ENCODE peak calls at places on chromosome 21, in ten cellular contexts. A is CD8-positive, alpha-beta T cell; P is esophagus muscularis mucosa; D is breast epithelium; L is SK-N-SH; K is aorta; S is fibroblast of lung; I is heart right ventricle; M is neural progenitor cell; N is K562. F is an unnamed sample.

GRCh38 chr21:46052703-46053651 is 44.9 kb upstream of the COL6A2 start:
- DNase-seq in K (no peak), I (no peak), D (peak; percentile 68), P (peak; percentile 89), A (no peak), S (peak; percentile 96), N (no peak), M (no peak), L (no peak), F (no peak)

GRCh38 chr21:27743971-27744564 is 777.2 kb upstream of the ADAMTS5 start:
- DNase-seq in K (no peak), M (no peak), N (no peak), P (no peak), D (no peak), I (no peak), A (no peak), L (no peak), S (no peak), F (no peak)

GRCh38 chr21:45630876-45631275 is 12.6 kb upstream of the PCBP3 start:
- DNase-seq in S (no peak), N (no peak), L (no peak), I (no peak), K (peak; percentile 70), D (peak; percentile 10), M (no peak), P (peak; percentile 34), A (no peak), F (no peak)

GRCh38 chr21:29501451-29501850 is 202.7 kb downstream of the BACH1 start:
- DNase-seq in K (no peak), D (no peak), I (no peak), S (peak; percentile 65), N (no peak), L (no peak), M (no peak), P (no peak), A (no peak), F (no peak)

GRCh38 chr21:38478782-38479181 is 19.5 kb downstream of the ERG start:
- DNase-seq in P (no peak), A (no peak), K (no peak), S (peak; percentile 97), N (no peak), D (no peak), M (no peak), L (no peak), I (no peak), F (no peak)

GRCh38 chr21:32817206-32817605 is 45.7 kb upstream of the PAXBP1 start:
- DNase-seq in K (no peak), N (no peak), L (no peak), S (no peak), M (no peak), D (no peak), A (no peak), I (no peak), P (peak; percentile 85), F (no peak)

GRCh38 chr21:9008636-9009035 is 1512.7 kb upstream of the TPTE start:
- DNase-seq in S (no peak), N (no peak), I (no peak), K (peak; percentile 77), P (peak; percentile 94), D (no peak), M (no peak), A (no peak), L (no peak), F (no peak)

GRCh38 chr21:45404726-45405270 is at the start of gene COL18A1:
- DNase-seq in A (no peak), D (no peak), S (peak; percentile 41), I (peak; percentile 73), P (no peak), M (peak; percentile 90), L (peak; percentile 98), N (peak; percentile 99), K (peak; percentile 89), F (no peak)

GRCh38 chr21:45076245-45076661 is 1.9 kb downstream of the ADARB1 start:
- DNase-seq in N (no peak), S (no peak), D (no peak), K (peak; percentile 41), M (peak; percentile 30), L (no peak), I (no peak), A (no peak), P (no peak), F (no peak)

GRCh38 chr21:28906841-28907240 is 85.8 kb downstream of the LTN1 start:
- DNase-seq in A (no peak), I (no peak), P (no peak), K (no peak), D (no peak), L (no peak), M (no peak), S (no peak), N (no peak), F (no peak)

GRCh38 chr21:32285476-32285875 is 6.6 kb upstream of the MIS18A start:
- DNase-seq in N (no peak), L (no peak), P (no peak), A (no peak), S (no peak), M (no peak), D (no peak), K (no peak), I (no peak), F (no peak)

DNA sequence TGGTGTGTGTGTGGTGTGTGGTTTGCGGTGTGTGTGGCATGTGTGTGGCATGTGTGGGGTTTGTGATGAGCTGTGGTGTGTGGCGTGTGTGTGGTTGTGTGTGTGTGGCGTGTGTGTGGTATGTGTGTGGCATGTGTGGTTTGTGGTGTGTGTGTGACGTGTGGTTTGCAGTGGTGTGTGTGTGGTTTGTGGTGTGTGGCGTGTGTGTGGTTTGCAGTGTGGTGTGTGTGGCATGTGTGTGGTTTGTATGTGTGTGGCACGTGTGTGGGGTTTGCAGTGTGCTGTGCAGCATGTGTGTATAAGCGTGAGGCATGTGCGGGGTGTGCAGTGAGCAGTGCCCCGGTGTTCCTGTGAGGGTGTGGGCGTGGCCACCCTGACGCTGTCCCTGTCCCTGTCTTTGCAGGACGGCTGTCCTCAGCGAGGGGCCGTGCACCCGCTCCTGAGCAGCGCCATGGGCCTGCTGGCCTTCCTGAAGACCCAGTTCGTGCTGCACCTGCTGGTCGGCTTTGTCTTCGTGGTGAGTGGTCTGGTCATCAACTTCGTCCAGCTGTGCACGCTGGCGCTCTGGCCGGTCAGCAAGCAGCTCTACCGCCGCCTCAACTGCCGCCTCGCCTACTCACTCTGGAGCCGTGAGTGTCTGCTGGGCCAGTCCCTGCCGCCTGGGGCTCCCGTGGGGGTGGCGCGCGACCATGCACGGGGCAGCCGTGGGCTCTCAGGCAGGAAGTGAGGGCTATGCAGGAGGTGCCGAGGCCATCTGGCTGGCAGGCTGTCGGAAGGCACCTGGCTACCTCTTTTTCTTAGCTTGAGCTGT is 52.7 kb upstream of the TRAPPC10 start:
- DNase-seq in A (no peak), M (no peak), P (no peak), L (no peak), N (no peak), I (no peak), S (no peak), K (no peak), D (no peak), F (no peak)
- H3K27ac ChIP-seq in A (no peak overlapping the region), M (no peak overlapping the region), P (no peak overlapping the region), L (no peak overlapping the region), N (no peak overlapping the region), I (no peak overlapping the region), S (no peak overlapping the region), K (no peak overlapping the region), D (no peak overlapping the region), F (no peak overlapping the region)

DNA sequence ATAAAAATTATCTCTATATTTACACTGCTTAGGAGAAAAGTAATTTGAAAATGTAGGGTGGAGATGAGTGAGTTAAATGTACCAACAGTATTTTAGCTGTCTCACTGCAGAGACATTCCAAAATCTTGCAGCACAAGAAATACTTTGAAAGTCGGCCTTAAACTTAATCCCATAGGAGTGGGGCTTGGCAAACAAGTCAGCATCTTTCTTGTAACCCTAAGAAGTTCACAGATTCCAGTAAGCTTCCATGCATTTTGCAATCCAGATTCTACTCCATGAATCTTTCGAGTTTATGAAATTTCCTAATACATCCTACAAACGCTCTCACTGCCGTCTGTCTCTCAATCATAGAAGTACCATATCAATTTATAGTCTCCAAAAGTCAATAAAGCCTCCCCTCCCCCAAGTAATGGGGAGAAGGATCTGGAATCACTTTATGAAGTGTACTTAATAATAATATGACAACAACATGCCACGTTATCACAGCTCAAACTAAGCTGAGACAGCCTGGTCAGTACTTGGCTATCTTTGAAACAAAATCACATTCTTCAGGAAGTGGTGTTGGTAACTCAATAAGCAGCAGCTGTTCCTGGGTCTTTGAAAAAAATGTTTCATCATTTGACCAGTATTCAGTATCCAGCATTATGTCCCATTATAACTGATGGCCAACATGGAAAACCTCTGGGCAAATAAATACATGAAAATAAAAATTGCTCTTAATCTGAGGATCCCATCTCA is 317.4 kb upstream of the RUNX1 start:
- DNase-seq in D (no peak), M (no peak), I (peak; percentile 66), P (no peak), A (no peak), L (no peak), K (no peak), S (peak; percentile 68), N (no peak), F (no peak)
- H3K27ac ChIP-seq in D (peak overlapping the region; percentile 16), M (no peak overlapping the region), I (peak overlapping the region; percentile 51), P (no peak overlapping the region), A (no peak overlapping the region), L (no peak overlapping the region), K (no peak overlapping the region), S (peak overlapping the region; percentile 63), N (no peak overlapping the region), F (no peak overlapping the region)

DNA sequence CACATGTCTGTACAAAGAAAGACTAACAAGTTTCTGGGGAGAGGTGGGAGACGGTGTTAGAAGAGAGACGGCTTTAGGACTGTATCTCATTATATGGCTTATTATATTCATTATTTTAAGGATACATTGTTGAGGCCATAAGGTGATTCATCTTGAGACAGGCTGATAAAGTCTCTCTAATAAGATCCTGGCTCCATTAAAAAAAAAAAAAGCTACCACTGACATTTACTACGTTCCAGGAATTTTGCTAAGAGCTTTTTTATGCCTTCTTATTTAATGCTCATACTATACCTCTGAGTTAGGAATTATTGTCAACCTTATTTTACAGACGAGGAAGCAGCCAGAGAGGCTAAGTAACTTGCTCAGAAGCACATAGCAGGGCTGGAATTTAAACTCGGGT is 173.7 kb downstream of the GABPA start:
- DNase-seq in S (no peak), A (no peak), K (no peak), M (no peak), L (no peak), I (no peak), N (no peak), P (no peak), D (no peak), F (no peak)
- H3K27ac ChIP-seq in S (no peak overlapping the region), A (no peak overlapping the region), K (no peak overlapping the region), M (no peak overlapping the region), L (peak overlapping the region; percentile 86), I (peak overlapping the region; percentile 10), N (no peak overlapping the region), P (no peak overlapping the region), D (no peak overlapping the region), F (peak overlapping the region; percentile 80)

DNA sequence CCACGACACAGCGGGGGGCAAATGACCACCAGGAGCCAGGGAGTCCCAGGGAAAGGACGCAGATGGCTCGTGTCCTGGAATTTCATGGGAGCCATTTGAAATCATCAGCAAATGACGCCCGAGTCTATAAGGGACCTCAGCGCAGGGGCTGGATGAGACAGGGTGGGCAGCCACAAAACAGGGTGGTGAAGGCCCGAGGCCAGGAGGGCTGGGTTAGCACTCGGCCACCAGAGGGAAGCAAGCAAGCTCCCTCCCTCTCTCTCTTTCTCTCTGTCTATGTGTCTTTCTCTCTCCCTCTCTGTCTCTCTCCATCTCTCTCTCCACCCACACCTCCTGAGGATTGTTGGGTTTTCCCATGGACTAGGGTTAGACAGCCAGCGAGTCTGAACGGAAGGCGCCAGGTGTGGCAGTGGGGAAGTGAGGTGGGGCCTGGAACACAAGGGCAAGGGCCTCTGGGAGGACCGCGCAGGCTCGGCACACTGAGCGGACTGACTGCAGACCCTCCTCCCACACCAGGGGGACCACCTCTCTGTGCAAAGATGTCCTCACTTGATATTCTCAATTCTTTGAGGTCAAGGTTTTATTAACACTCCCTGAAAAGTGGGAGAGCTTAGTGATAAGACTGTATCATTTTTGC is 73.8 kb upstream of the TMPRSS2 start:
- DNase-seq in N (no peak), M (no peak), D (peak; percentile 5), A (no peak), I (no peak), L (no peak), S (no peak), K (no peak), P (no peak), F (no peak)
- H3K27ac ChIP-seq in N (no peak overlapping the region), M (no peak overlapping the region), D (no peak overlapping the region), A (no peak overlapping the region), I (no peak overlapping the region), L (no peak overlapping the region), S (no peak overlapping the region), K (no peak overlapping the region), P (no peak overlapping the region), F (no peak overlapping the region)